ENCODE peak calls at places on chromosomes 16 and 17, in six cellular contexts. O is H1, L is mesenchymal stem cell, Y is IMR-90, K is mesendoderm, I is trophoblast cell. J is an unnamed sample.

GRCh38 chr17:35081638-35082037 is 18.1 kb upstream of the RFFL start:
- DNase-seq in O (no peak), L (no peak), Y (no peak), K (no peak), I (no peak), J (no peak)

GRCh38 chr16:50425648-50426047 is 56.9 kb upstream of the BRD7 start:
- DNase-seq in O (no peak), L (no peak), Y (no peak), K (no peak), I (no peak), J (no peak)

GRCh38 chr16:24504467-24505345 is 34.7 kb upstream of the RBBP6 start:
- DNase-seq in O (peak; percentile 72), L (peak; percentile 67), Y (peak; percentile 50), K (peak; percentile 82), I (peak; percentile 84), J (peak; percentile 71)

GRCh38 chr17:81432873-81433451 is 37.7 kb downstream of the BAHCC1 start:
- DNase-seq in O (no peak), L (no peak), Y (no peak), K (no peak), I (no peak), J (no peak)

GRCh38 chr17:70107441-70107840 is 32.4 kb downstream of the KCNJ16 start:
- DNase-seq in O (no peak), L (no peak), Y (no peak), K (no peak), I (peak; percentile 69), J (no peak)

GRCh38 chr16:78069913-78070312 is 29.5 kb upstream of the WWOX start:
- DNase-seq in O (no peak), L (no peak), Y (no peak), K (no peak), I (no peak), J (no peak)

GRCh38 chr17:62780273-62780672 is 27.8 kb downstream of the MARCHF10 start:
- DNase-seq in O (no peak), L (no peak), Y (no peak), K (no peak), I (no peak), J (no peak)

GRCh38 chr17:38926290-38927070 is 1.1 kb downstream of the LASP1NB start:
- DNase-seq in O (no peak), L (peak; percentile 68), Y (no peak), K (no peak), I (no peak), J (no peak)

GRCh38 chr17:80319262-80319998 is 58.8 kb downstream of the RNF213 start:
- DNase-seq in O (no peak), L (no peak), Y (no peak), K (no peak), I (no peak), J (no peak)

GRCh38 chr17:73304971-73305786 is 6.6 kb downstream of the CDC42EP4 start:
- DNase-seq in O (peak; percentile 63), L (peak; percentile 96), Y (peak; percentile 78), K (peak; percentile 87), I (peak; percentile 56), J (no peak)

GRCh38 chr17:17774009-17774881 is 62.5 kb downstream of the SREBF1 start:
- DNase-seq in O (no peak), L (peak; percentile 26), Y (peak; percentile 52), K (no peak), I (no peak), J (no peak)

GRCh38 chr16:85312642-85313540 is 200.6 kb upstream of the CIBAR2 start:
- DNase-seq in O (peak; percentile 60), L (peak; percentile 76), Y (no peak), K (peak; percentile 38), I (peak; percentile 48), J (no peak)

GRCh38 chr16:11583171-11583570 is 3.5 kb downstream of the LITAF start:
- DNase-seq in O (no peak), L (peak; percentile 27), Y (peak; percentile 72), K (no peak), I (no peak), J (no peak)

GRCh38 chr17:5034651-5035050 is 575 bp downstream of the SLC52A1 start:
- DNase-seq in O (no peak), L (no peak), Y (no peak), K (no peak), I (no peak), J (no peak)

GRCh38 chr17:33290156-33290697 is 2.9 kb downstream of the ASIC2 start:
- DNase-seq in O (no peak), L (no peak), Y (no peak), K (no peak), I (no peak), J (no peak)

GRCh38 chr17:33292184-33292980 is 713 bp downstream of the ASIC2 start:
- DNase-seq in O (peak; percentile 78), L (peak; percentile 58), Y (peak; percentile 20), K (peak; percentile 61), I (peak; percentile 50), J (peak; percentile 59)

GRCh38 chr17:33294994-33295393 is 1.9 kb upstream of the ASIC2 start:
- DNase-seq in O (no peak), L (no peak), Y (no peak), K (no peak), I (no peak), J (no peak)

GRCh38 chr17:33291248-33292183 is 1.6 kb downstream of the ASIC2 start:
- DNase-seq in O (peak; percentile 73), L (peak; percentile 63), Y (peak; percentile 31), K (peak; percentile 73), I (peak; percentile 75), J (peak; percentile 48)

GRCh38 chr17:33292981-33293867 is at the start of gene ASIC2:
- DNase-seq in O (peak; percentile 71), L (peak; percentile 36), Y (peak; percentile 4), K (peak; percentile 75), I (peak; percentile 57), J (peak; percentile 65)
- H3K4me3 ChIP-seq in O (peak within 1 kb of the TSS; percentile 68), L (peak within 1 kb of the TSS; percentile 45), Y (peak within 1 kb of the TSS; percentile 52), K (no peak within 1 kb of the TSS), I (peak within 1 kb of the TSS; percentile 61), J (peak within 1 kb of the TSS; percentile 85)

GRCh38 chr17:19663097-19663496 is 14.5 kb downstream of the ALDH3A2 start:
- DNase-seq in O (no peak), L (no peak), Y (no peak), K (no peak), I (no peak), J (no peak)

GRCh38 chr17:19664136-19664820 is 15.7 kb downstream of the ALDH3A2 start:
- DNase-seq in O (peak; percentile 20), L (no peak), Y (no peak), K (no peak), I (no peak), J (no peak)

GRCh38 chr17:19659366-19660177 is 11.0 kb downstream of the ALDH3A2 start:
- DNase-seq in O (no peak), L (no peak), Y (no peak), K (no peak), I (no peak), J (no peak)

GRCh38 chr17:19657182-19657581 is 8.6 kb downstream of the ALDH3A2 start:
- DNase-seq in O (no peak), L (no peak), Y (no peak), K (no peak), I (no peak), J (no peak)

GRCh38 chr17:19660219-19660870 is 11.8 kb downstream of the ALDH3A2 start:
- DNase-seq in O (no peak), L (no peak), Y (no peak), K (no peak), I (no peak), J (no peak)
- H3K18ac ChIP-seq in O (no peak overlapping the region), L (no peak overlapping the region), Y (no peak overlapping the region), K (no peak overlapping the region), I (no peak overlapping the region), J (no peak overlapping the region)

DNA sequence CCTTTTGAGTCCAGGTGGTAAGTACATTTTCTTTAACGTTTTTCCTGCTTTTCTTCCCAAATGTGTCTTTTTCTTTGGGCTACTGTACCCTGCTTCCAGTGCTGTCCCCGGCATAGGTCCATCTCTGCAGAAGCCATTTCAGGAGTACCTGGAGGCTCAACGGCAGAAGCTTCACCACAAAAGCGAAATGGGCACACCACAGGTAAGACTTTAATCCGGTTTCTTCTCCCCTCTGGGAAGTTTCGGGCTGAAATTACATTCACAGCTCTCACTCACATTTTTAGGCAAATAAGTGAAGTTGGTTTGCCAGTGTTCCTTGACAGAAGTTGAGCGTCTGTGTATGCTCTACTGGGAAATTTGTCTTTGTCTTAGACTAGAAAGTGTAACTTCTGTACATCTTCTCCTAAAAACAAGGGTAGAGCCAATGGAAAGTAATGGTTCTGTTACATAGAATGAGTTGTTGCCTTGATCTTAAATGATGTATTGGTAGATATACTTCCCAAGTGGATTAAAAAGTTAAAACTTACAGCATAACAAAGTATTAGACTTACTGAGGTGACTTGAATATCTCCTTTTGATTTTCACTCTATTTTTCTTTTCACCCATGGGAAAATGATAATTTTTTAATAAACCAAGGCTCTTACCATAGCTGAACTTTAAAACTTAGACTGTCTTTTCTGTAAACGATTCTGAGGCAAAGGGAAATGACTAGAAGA is 54.4 kb downstream of the TUBD1 start:
- DNase-seq in O (no peak), L (no peak), Y (no peak), K (peak; percentile 60), I (peak; percentile 36), J (no peak)
- H3K23ac ChIP-seq in O (no peak overlapping the region), L (no peak overlapping the region), Y (peak overlapping the region; percentile 99), K (no peak overlapping the region), I (no peak overlapping the region), J (no peak overlapping the region)

DNA sequence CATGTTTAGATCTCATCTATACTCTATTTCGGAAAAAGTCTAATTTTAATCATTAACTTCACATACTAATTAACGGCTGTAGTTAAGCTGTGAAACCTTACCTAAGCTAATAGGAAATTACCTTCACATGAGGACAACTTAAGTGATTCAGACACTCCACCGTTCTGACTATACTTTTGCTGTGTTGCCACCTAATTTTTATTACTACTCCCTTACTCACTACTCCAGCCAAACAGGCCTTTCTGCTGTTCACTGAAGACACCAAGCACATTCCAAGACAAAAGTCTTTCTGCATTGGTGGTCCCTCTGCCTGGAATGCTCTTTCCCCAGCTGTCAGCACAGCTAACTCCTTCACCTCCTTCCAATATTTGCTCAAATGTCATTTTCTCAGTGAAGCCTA is 1.3 kb downstream of the CMTR2 start:
- DNase-seq in O (no peak), L (no peak), Y (no peak), K (peak; percentile 14), I (no peak), J (no peak)
- H3K4me3 ChIP-seq in O (peak overlapping the region; percentile 81), L (no peak overlapping the region), Y (no peak overlapping the region), K (no peak overlapping the region), I (no peak overlapping the region), J (no peak overlapping the region)

J was measured in neuronal stem cell.